ENCODE peak calls at places on chromosomes 1 and 21, in ten cellular contexts. N is suprapubic skin, S is uterus, R is epithelial cell of esophagus, M is cardiac fibroblast, Z is AG04450, E is PC-3, B is AG10803, H is brain microvascular endothelial cell, V is endothelial cell of umbilical vein. D is an unnamed sample.

GRCh38 chr1:33349081-33349759 is 28.3 kb upstream of the A3GALT2 start:
- DNase-seq in V (peak), M (no peak), H (no peak), R (no peak), E (peak), N (no peak), S (peak), B (peak), Z (no peak), D (peak)

GRCh38 chr1:46617108-46617694 is 590 bp upstream of the MOB3C start:
- DNase-seq in E (no peak), H (no peak), N (peak), V (no peak), S (no peak), M (no peak), R (no peak), Z (no peak), B (no peak), D (no peak)

GRCh38 chr1:36322085-36322785 is 1.2 kb downstream of the EVA1B start:
- DNase-seq in H (no peak), B (peak), N (no peak), E (no peak), Z (no peak), R (no peak), V (no peak), S (peak), M (peak), D (peak)

GRCh38 chr1:75614455-75615379 is 3.8 kb upstream of the SLC44A5 start:
- DNase-seq in V (peak), S (no peak), E (peak), R (no peak), N (no peak), B (peak), H (no peak), M (peak), Z (no peak), D (peak)

GRCh38 chr1:51567653-51568052 is 48.6 kb upstream of the EPS15 start:
- DNase-seq in E (peak), V (peak), M (peak), S (no peak), B (peak), Z (peak), N (no peak), R (peak), H (peak), D (peak)

GRCh38 chr21:27067226-27067625 is 100.3 kb upstream of the ADAMTS5 start:
- DNase-seq in M (no peak), B (no peak), Z (no peak), R (no peak), H (no peak), E (no peak), V (no peak), S (no peak), N (no peak), D (no peak)

GRCh38 chr1:226054519-226055327 is 7.8 kb upstream of the H3-3A start:
- DNase-seq in N (no peak), V (peak), H (peak), R (no peak), S (no peak), E (no peak), Z (no peak), M (no peak), B (no peak), D (peak)

GRCh38 chr1:160911441-160911840 is 26.5 kb upstream of the ITLN1 start:
- DNase-seq in E (no peak), Z (no peak), M (no peak), B (no peak), N (no peak), V (peak), R (no peak), S (no peak), H (peak), D (peak)

GRCh38 chr1:2528016-2528415 is 1.6 kb upstream of the PANK4 start:
- DNase-seq in Z (no peak), V (no peak), N (no peak), R (no peak), B (no peak), E (no peak), M (no peak), H (no peak), S (no peak), D (no peak)

GRCh38 chr1:151494741-151495281 is 16.4 kb upstream of the CGN start:
- DNase-seq in Z (no peak), S (no peak), E (peak), N (no peak), R (peak), B (peak), H (no peak), V (peak), M (peak), D (peak)

GRCh38 chr1:67241200-67241746 is 66.4 kb upstream of the IL12RB2 start:
- DNase-seq in S (no peak), B (no peak), M (no peak), R (no peak), E (no peak), N (no peak), V (no peak), Z (no peak), H (no peak), D (no peak)

GRCh38 chr21:46052703-46053651 is 44.9 kb upstream of the COL6A2 start:
- DNase-seq in R (peak), M (peak), S (peak), H (peak), Z (no peak), N (no peak), V (no peak), E (peak), B (peak), D (peak)
- H3K4me3 ChIP-seq in R (no peak), M (no peak), S (no peak), H (peak), Z (no peak), N (no peak), V (no peak), E (peak), B (peak), D (no peak)

GRCh38 chr1:177665935-177666334 is 303.9 kb downstream of the SEC16B start:
- DNase-seq in B (no peak), R (no peak), S (no peak), H (no peak), N (no peak), E (no peak), M (no peak), V (no peak), Z (no peak), D (no peak)
- TF ChIP-seq CTCF in B (no peak), R (no peak), S (no peak), H (no peak), N (no peak), E (no peak), M (no peak), V (no peak), Z (no peak), D (no peak)

DNA sequence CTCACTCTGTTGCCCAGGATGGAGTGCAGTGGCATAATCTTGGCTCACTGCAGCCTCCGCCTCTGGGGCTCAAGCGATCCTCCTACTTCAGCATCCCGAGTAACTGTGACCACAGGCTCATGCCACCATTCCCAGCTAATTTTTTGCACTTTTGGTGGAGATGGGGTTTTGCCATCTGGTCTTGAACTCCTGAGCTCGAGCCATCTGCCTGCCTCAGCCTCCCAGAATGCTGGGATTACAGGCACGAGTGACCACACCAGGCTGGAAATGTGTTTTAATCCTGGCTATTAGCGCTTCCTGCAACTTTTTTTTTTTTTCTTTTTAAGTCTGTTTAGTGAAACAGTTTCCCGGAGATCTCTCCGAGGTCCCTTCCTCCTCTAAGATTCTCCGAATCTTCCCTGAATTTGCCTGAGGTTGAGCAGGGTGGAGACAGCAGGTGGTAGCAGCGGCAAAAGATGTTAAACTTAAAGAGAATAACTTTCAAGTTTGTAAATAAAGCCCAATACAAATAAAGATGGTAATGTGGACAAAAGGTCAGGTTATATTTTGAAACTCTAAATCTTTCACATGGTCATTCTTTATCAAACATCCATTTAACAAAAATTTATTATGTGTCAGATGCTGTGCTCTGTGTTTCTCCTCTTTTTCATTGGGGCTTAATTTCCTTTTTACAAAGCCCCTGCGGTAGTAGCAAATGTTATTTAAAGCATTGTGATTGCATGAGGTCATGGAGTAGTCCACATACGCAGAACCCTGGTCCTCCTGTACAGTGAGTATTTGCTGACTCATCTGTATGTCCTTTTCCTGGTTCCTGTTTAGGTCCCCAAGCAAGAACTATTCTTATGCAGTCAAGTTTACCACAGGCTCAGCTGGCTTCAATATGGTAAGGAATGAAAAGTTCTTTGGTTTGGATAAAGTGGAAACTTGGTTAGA is 119.1 kb downstream of the ITSN1 start:
- DNase-seq in S (peak), N (no peak), V (peak), R (peak), E (peak), M (peak), H (peak), Z (peak), B (peak), D (peak)
- H3K4me3 ChIP-seq in S (no peak), N (peak), V (peak), R (no peak), E (peak), M (peak), H (peak), Z (peak), B (peak), D (no peak)

DNA sequence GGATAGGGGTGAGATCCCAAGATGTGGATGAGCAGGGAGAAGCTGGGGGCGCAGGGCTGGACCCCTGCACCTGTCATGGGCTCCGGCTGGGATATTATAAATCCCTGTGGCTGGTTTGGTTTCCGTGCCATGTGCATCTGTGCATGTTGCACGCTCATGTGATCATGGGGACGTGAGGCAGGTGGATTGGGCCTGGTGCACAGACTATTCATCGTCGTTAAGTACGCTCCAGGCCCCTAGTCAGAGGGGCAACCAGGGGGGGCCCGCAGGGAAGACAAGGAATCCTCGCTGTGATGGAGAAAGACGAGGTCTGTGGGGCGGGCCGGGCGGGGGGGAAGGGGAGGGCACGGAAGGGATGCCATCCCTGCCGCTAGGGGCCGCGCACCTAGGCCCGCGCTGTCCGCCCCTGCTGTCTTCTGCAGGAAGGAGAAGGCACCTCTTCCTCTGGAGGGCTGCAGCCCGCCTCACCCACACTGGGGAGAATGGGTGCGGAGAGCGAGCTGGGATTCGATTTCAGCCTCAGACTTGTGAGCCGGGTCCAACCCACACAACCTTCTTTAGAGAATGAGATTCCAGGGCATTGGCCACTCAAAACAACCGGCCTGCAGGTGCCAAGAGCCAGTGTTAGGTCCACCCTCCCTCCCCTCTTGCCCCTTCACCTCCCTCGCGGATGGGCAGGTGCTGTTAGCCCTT is 766 bp upstream of the LRP8 start:
- DNase-seq in M (no peak), R (peak), B (no peak), S (no peak), V (no peak), Z (no peak), N (no peak), E (no peak), H (no peak), D (no peak)
- TF ChIP-seq CTCF in M (no peak), R (no peak), B (no peak), S (no peak), V (no peak), Z (no peak), N (no peak), E (no peak), H (peak), D (no peak)